ENCODE peak calls at places on chromosomes 2 and 18, in seven cellular contexts. M is GM12878, W is K562, X is HepG2, A is GM12891, N is SK-N-SH, R is H1. S is an unnamed sample.

GRCh38 chr2:157107877-157108276 is 149.6 kb upstream of the GALNT5 start:
- DNase-seq in M (no peak), W (no peak), X (no peak), A (no peak), N (no peak), R (no peak), S (no peak)

GRCh38 chr2:63698825-63699548 is 110.2 kb downstream of the MDH1 start:
- DNase-seq in M (no peak), W (no peak), X (peak; percentile 72), A (no peak), N (peak; percentile 42), R (peak; percentile 51), S (no peak)

GRCh38 chr2:216082388-216082733 is 642 bp downstream of the TMEM169 start:
- DNase-seq in M (no peak), W (no peak), X (no peak), A (no peak), N (peak; percentile 45), R (no peak), S (no peak)

GRCh38 chr2:241746084-241746483 is 11.7 kb downstream of the D2HGDH start:
- DNase-seq in M (no peak), W (no peak), X (no peak), A (no peak), N (no peak), R (no peak), S (no peak)

GRCh38 chr2:174627216-174627615 is 29.6 kb upstream of the WIPF1 start:
- DNase-seq in M (no peak), W (no peak), X (no peak), A (no peak), N (no peak), R (no peak), S (no peak)

GRCh38 chr18:73099759-73100158 is 232.0 kb upstream of the NETO1 start:
- DNase-seq in M (no peak), W (no peak), X (no peak), A (no peak), N (no peak), R (no peak), S (no peak)

GRCh38 chr2:20149703-20150030 is 75.3 kb downstream of the SDC1 start:
- DNase-seq in M (no peak), W (no peak), X (no peak), A (no peak), N (no peak), R (no peak), S (no peak)

GRCh38 chr2:65429799-65430514 is 2.4 kb downstream of the SPRED2 start:
- DNase-seq in M (no peak), W (no peak), X (no peak), A (no peak), N (no peak), R (no peak), S (no peak)

GRCh38 chr18:3264362-3264761 is 2.4 kb downstream of the MYL12B start:
- DNase-seq in M (no peak), W (no peak), X (peak; percentile 71), A (no peak), N (no peak), R (no peak), S (no peak)

GRCh38 chr2:164015328-164016123 is 279.7 kb upstream of the FIGN start:
- DNase-seq in M (peak; percentile 96), W (no peak), X (no peak), A (peak; percentile 1), N (no peak), R (no peak), S (no peak)

GRCh38 chr2:190628651-190629378 is 20.1 kb upstream of the NAB1 start:
- DNase-seq in M (no peak), W (no peak), X (no peak), A (no peak), N (no peak), R (no peak), S (no peak)

GRCh38 chr2:158921599-158922408 is 46.6 kb upstream of the TANC1 start:
- DNase-seq in M (no peak), W (no peak), X (no peak), A (no peak), N (no peak), R (no peak), S (no peak)

GRCh38 chr2:110904410-110905148 is 172.2 kb downstream of the ACOXL start:
- DNase-seq in M (no peak), W (no peak), X (no peak), A (no peak), N (no peak), R (no peak), S (no peak)

GRCh38 chr2:110906613-110907365 is 174.4 kb downstream of the ACOXL start:
- DNase-seq in M (no peak), W (no peak), X (no peak), A (no peak), N (no peak), R (no peak), S (no peak)

GRCh38 chr2:110903548-110903947 is 171.2 kb downstream of the ACOXL start:
- DNase-seq in M (no peak), W (no peak), X (no peak), A (no peak), N (peak; percentile 65), R (no peak), S (no peak)
- TF ChIP-seq TAF1 in M (no peak), W (no peak), X (no peak), A (no peak), N (no peak), R (no peak), S (no peak)

DNA sequence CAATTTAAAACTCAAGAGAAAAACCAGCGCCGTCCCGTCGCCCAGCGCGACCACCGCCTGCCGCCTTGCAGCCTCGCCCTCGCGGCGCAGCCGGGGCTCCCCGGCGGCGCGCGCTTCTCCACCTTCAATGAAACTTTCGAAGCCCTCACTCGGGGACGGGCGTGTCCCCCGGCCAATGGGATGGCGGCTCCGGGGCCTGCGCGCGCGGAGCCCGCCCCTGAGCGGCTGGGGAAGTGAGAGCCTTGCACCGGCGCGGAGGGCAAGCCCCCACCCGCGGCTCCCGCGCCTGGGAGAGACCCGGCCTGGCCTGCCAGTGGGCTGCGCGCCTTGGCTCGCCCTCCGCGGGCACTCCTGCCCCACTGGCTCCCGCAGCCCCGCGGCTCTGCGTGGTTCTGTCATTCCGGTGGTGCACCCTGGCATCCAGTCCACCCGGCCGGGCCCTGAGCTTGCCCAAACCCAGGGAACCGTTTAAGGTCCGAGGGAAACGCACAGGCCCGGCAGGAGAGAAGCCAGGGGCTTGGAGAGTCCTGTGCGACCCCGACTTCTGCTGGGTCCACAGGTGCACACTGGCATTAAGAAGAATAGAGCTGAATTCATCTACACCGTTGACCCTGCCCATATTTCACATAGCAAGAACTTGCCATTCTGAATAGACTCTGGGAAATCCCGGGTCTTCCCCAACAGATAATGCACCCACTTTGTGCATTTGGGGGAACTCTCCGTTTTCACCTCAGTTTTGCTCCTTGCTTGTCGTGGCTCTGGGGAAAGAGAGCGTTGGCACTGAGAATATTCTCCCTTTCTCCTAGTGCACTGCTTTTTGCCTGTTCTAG is at the start of gene PIEZO2:
- DNase-seq in M (peak; percentile 43), W (peak; percentile 29), X (peak; percentile 68), A (peak; percentile 96), N (peak; percentile 28), R (no peak), S (peak; percentile 83)
- TF ChIP-seq POLR2AphosphoS5 in M (peak; percentile 77), W (no peak), X (no peak), A (peak; percentile 76), N (no peak), R (no peak), S (no peak)

DNA sequence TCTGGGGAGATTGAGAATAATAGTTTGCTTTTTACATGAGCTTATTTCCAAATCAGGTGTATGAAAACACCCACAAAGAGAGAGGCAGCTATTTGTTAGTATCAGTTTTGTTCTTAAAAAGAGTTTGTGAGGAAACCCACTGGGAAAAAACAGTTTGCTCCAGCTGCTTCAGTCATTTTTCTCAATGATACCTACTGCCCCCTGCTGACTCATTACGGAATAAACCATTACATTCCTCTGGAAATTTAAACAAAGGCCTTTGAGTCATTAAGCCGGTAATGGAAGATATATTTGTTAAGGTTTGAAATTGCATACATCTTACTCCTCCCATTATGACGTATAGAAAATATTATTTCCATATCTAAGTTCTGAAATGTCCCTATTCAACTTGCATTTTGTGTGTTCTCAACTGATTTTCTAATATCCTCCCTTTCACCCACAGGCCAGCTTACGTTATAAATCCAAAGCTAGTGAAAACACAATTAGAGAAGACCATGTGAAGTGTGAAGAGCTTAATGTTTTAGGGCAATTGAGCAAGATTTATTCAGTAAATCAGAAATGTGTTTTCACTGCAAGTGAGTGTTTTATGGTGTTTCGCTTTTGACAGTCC is 761.6 kb downstream of the DSC3 start:
- DNase-seq in M (no peak), W (peak; percentile 15), X (peak; percentile 42), A (no peak), N (peak; percentile 1), R (no peak), S (no peak)
- TF ChIP-seq TAF1 in M (no peak), W (no peak), X (no peak), A (no peak), N (no peak), R (no peak), S (no peak)

GRCh38 chr2:200306969-200307811 is 697 bp downstream of the SPATS2L start:
- DNase-seq in M (no peak), W (peak; percentile 31), X (no peak), A (peak; percentile 36), N (peak; percentile 82), R (no peak), S (no peak)
- TF ChIP-seq POLR2AphosphoS5 in M (no peak), W (no peak), X (no peak), A (no peak), N (no peak), R (no peak), S (no peak)

DNA sequence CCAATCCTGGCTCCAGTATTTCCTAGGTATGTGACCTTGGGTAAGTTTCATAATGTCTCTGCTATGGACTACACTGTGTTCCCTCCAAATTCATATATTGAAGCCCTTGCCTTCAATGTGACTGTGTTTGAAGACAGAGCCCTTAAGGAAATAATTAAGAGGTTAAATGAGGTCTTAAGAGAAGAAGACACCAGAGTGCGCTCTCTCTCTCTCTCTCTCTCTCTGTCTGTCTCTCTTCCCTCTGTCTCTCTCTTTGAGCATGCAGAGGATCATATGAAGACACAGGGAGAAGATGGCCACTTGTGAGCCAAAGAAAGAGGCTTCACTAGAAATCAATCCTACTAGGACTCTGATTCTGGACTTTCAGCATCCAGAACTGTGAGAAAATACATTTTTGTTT is 52.2 kb downstream of the NXPH2 start:
- DNase-seq in M (no peak), W (no peak), X (no peak), A (no peak), N (no peak), R (no peak), S (no peak)
- TF ChIP-seq TAF1 in M (no peak), W (no peak), X (no peak), A (no peak), N (no peak), R (no peak), S (no peak)

DNA sequence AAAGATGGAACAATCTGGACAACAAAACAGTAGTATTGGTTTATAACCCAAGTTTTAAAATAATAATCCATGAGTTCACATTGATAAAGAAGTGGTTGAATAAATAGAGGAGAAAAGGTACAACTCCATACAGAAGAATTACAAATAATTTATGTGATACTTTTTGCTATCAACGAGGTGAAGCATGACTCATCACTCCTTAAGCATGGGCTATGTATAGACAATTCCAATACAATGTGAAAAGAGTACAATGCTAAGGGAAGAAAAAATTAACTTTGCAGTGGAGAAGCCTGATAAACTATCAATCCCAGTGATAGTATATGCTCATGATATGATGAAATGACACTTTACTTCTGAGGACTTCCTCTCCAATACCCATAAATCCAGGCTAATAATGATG is 312.9 kb downstream of the GULP1 start:
- DNase-seq in M (no peak), W (no peak), X (no peak), A (no peak), N (no peak), R (no peak), S (no peak)
- TF ChIP-seq POLR2AphosphoS5 in M (no peak), W (no peak), X (no peak), A (no peak), N (no peak), R (no peak), S (no peak)